ENCODE peak calls at places on chromosomes 4 and X, in five cellular contexts. R is K562, H is left lung, L is psoas muscle, A is fibroblast of lung. U is an unnamed sample.
A peak's percentile ranks its signal among the peaks of the same experiment; 100 is the strongest.

GRCh38 chr4:10963958-10964705 is 279.6 kb upstream of the CLNK start:
- DNase-seq in R (no peak), L (no peak), H (no peak), A (no peak), U (no peak)

GRCh38 chr4:47849466-47849865 is 11.6 kb upstream of the CORIN start:
- DNase-seq in R (no peak), H (no peak), A (no peak), L (no peak), U (no peak)

GRCh38 chr4:103443324-103443723 is 245.2 kb upstream of the CENPE start:
- DNase-seq in H (no peak), A (no peak), L (no peak), R (no peak), U (no peak)

GRCh38 chrX:52558140-52558539 is 41.3 kb upstream of the XAGE1B start:
- DNase-seq in H (no peak), L (no peak), R (no peak), A (no peak), U (no peak)

GRCh38 chrX:20418809-20419208 is 152.1 kb upstream of the RPS6KA3 start:
- DNase-seq in L (no peak), R (no peak), H (no peak), A (no peak), U (no peak)

GRCh38 chr4:153257151-153257620 is 52.9 kb downstream of the TRIM2 start:
- DNase-seq in A (peak; percentile 82), L (peak; percentile 27), R (peak; percentile 12), H (no peak), U (no peak)

GRCh38 chrX:20270557-20270880 is 3.8 kb upstream of the RPS6KA3 start:
- DNase-seq in A (no peak), L (no peak), R (no peak), H (no peak), U (no peak)

GRCh38 chrX:15349046-15349445 is 13.7 kb upstream of the PIGA start:
- DNase-seq in R (peak; percentile 69), H (no peak), A (peak; percentile 48), L (no peak), U (peak; percentile 32)

GRCh38 chr4:85265234-85265633 is 209.7 kb upstream of the ARHGAP24 start:
- DNase-seq in R (no peak), L (no peak), A (no peak), H (no peak), U (no peak)

GRCh38 chr4:152032722-152033131 is 271.9 kb upstream of the GATB start:
- DNase-seq in A (peak; percentile 91), R (no peak), H (no peak), L (no peak), U (no peak)

GRCh38 chrX:73556159-73556558 is 6.8 kb upstream of the CHIC1 start:
- DNase-seq in H (no peak), L (no peak), R (no peak), A (no peak), U (no peak)
- H3K4me1 ChIP-seq in H (no peaks in the 10 kb centered on the region), L (no peaks in the 10 kb centered on the region), R (no peaks in the 10 kb centered on the region), A (no peaks in the 10 kb centered on the region), U (no peaks in the 10 kb centered on the region)

GRCh38 chr4:61995717-61996337 is 795.7 kb downstream of the ADGRL3 start:
- DNase-seq in A (peak; percentile 60), H (no peak), L (no peak), R (no peak), U (no peak)

GRCh38 chr4:61992351-61992750 is 792.2 kb downstream of the ADGRL3 start:
- DNase-seq in H (no peak), A (no peak), L (no peak), R (no peak), U (no peak)

GRCh38 chr4:61997813-61998212 is 797.7 kb downstream of the ADGRL3 start:
- DNase-seq in L (no peak), H (no peak), A (no peak), R (no peak), U (no peak)

GRCh38 chr4:61996943-61997342 is 796.8 kb downstream of the ADGRL3 start:
- DNase-seq in R (no peak), A (no peak), H (no peak), L (no peak), U (no peak)

GRCh38 chr4:61994036-61994435 is 793.9 kb downstream of the ADGRL3 start:
- DNase-seq in R (no peak), L (no peak), H (no peak), A (peak; percentile 78), U (no peak)
- H3K27ac ChIP-seq in R (no peak overlapping the region), L (no peak overlapping the region), H (no peak overlapping the region), A (no peak overlapping the region), U (no peak overlapping the region)

GRCh38 chr4:86594559-86595425 is 677 bp downstream of the PTPN13 start:
- DNase-seq in L (peak; percentile 19), H (peak; percentile 37), A (peak; percentile 88), R (no peak), U (peak; percentile 17)
- TF ChIP-seq CTCF in L (no peak), H (no peak), A (peak; percentile 23), R (no peak), U (no peak)

DNA sequence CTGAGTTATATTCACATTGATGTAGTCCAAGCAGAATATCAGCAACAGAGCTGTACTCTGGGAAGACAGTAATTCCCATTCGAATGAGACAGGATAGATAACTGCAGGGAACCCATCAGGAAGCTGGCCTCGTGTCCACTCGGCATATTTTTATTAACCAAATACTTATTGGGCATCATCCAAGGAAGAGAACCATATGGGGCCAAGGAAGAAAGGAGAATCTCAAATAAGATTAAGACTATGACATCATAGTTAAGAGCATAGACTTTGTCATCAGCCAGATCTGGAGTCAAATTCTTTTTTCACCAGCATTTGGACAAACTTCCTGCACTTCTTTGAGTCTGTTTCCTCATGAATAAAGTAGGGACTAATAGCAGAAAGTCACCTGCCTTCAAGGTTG is 198.0 kb downstream of the SOWAHB start:
- DNase-seq in H (no peak), L (no peak), R (no peak), A (peak; percentile 41), U (no peak)
- H3K4me1 ChIP-seq in H (peaks cover 16% of the 10 kb centered on the region), L (no peaks in the 10 kb centered on the region), R (no peaks in the 10 kb centered on the region), A (peaks cover 22% of the 10 kb centered on the region), U (peaks cover 20% of the 10 kb centered on the region)

DNA sequence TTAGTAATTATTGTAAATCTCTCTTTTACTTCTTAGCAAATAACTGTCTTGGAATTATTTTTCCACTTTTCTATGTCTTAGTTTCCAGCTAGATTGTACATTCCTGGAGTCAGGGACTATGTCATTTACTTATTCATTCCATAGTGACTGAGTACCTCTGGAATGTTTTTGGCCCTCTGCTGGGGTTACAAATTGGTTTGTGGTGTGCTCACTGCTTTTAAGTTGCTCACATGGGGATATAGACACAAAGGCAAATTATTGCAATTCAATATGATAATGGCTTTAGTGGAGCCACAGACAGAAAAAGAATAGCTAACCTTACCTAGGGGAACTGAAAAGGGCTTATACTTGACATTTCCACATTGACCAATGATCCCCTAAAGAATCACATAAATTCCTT is 63.7 kb upstream of the PDGFRA start:
- DNase-seq in R (no peak), L (no peak), H (no peak), A (peak; percentile 98), U (no peak)
- H3K27ac ChIP-seq in R (no peak overlapping the region), L (no peak overlapping the region), H (no peak overlapping the region), A (peak overlapping the region; percentile 44), U (no peak overlapping the region)

U was measured in heart right ventricle.